ENCODE peak calls at places on chromosomes 6 and 20, in nine cellular contexts. One of them, this sample, is unnamed.

GRCh38 chr6:150573041-150573681 is 26.5 kb upstream of the PLEKHG1 start:
- DNase-seq in right atrium auricular region: no peak
- DNase-seq in endodermal cell: peak; percentile 60
- DNase-seq in neural progenitor cell: peak; percentile 52
- DNase-seq in B cell: no peak
- DNase-seq in GM10248: no peak
- DNase-seq in PC-3: no peak
- DNase-seq in H1: no peak
- DNase-seq in thyroid gland: peak; percentile 20
- DNase-seq in this sample: no peak

GRCh38 chr6:52497652-52498408 is 77.7 kb downstream of the EFHC1 start:
- DNase-seq in right atrium auricular region: peak; percentile 83
- DNase-seq in endodermal cell: no peak
- DNase-seq in neural progenitor cell: no peak
- DNase-seq in B cell: peak; percentile 84
- DNase-seq in GM10248: peak; percentile 63
- DNase-seq in PC-3: no peak
- DNase-seq in H1: no peak
- DNase-seq in thyroid gland: peak; percentile 65
- DNase-seq in this sample: peak; percentile 61

GRCh38 chr6:39029156-39030011 is 19.2 kb upstream of the GLP1R start:
- DNase-seq in right atrium auricular region: no peak
- DNase-seq in endodermal cell: peak; percentile 94
- DNase-seq in neural progenitor cell: peak; percentile 61
- DNase-seq in B cell: no peak
- DNase-seq in GM10248: peak; percentile 72
- DNase-seq in PC-3: peak; percentile 49
- DNase-seq in H1: no peak
- DNase-seq in thyroid gland: peak; percentile 38
- DNase-seq in this sample: peak; percentile 76

GRCh38 chr20:18801516-18801915 is 12.1 kb upstream of the SCP2D1 start:
- DNase-seq in right atrium auricular region: no peak
- DNase-seq in endodermal cell: no peak
- DNase-seq in neural progenitor cell: no peak
- DNase-seq in B cell: no peak
- DNase-seq in GM10248: no peak
- DNase-seq in PC-3: no peak
- DNase-seq in H1: no peak
- DNase-seq in thyroid gland: no peak
- DNase-seq in this sample: no peak

GRCh38 chr6:124881898-124882579 is 80.2 kb upstream of the RNF217 start:
- DNase-seq in right atrium auricular region: no peak
- DNase-seq in endodermal cell: no peak
- DNase-seq in neural progenitor cell: peak; percentile 31
- DNase-seq in B cell: no peak
- DNase-seq in GM10248: no peak
- DNase-seq in PC-3: peak; percentile 24
- DNase-seq in H1: no peak
- DNase-seq in thyroid gland: no peak
- DNase-seq in this sample: no peak

GRCh38 chr6:115706324-115706723 is 354.4 kb downstream of the FRK start:
- DNase-seq in right atrium auricular region: no peak
- DNase-seq in endodermal cell: no peak
- DNase-seq in neural progenitor cell: no peak
- DNase-seq in B cell: no peak
- DNase-seq in GM10248: no peak
- DNase-seq in PC-3: no peak
- DNase-seq in H1: no peak
- DNase-seq in thyroid gland: no peak
- DNase-seq in this sample: no peak

GRCh38 chr6:97437087-97437486 is 154.1 kb upstream of the MMS22L start:
- DNase-seq in right atrium auricular region: no peak
- DNase-seq in endodermal cell: no peak
- DNase-seq in neural progenitor cell: peak; percentile 54
- DNase-seq in B cell: no peak
- DNase-seq in GM10248: peak; percentile 19
- DNase-seq in PC-3: peak; percentile 46
- DNase-seq in H1: no peak
- DNase-seq in thyroid gland: no peak
- DNase-seq in this sample: peak; percentile 16

GRCh38 chr6:108616544-108616943 is 55.8 kb downstream of the FOXO3 start:
- DNase-seq in right atrium auricular region: no peak
- DNase-seq in endodermal cell: no peak
- DNase-seq in neural progenitor cell: no peak
- DNase-seq in B cell: no peak
- DNase-seq in GM10248: no peak
- DNase-seq in PC-3: no peak
- DNase-seq in H1: no peak
- DNase-seq in thyroid gland: no peak
- DNase-seq in this sample: no peak

GRCh38 chr6:125918681-125919566 is 37.6 kb upstream of the HINT3 start:
- DNase-seq in right atrium auricular region: peak; percentile 73
- DNase-seq in endodermal cell: no peak
- DNase-seq in neural progenitor cell: no peak
- DNase-seq in B cell: peak; percentile 47
- DNase-seq in GM10248: peak; percentile 71
- DNase-seq in PC-3: peak; percentile 79
- DNase-seq in H1: no peak
- DNase-seq in thyroid gland: peak; percentile 52
- DNase-seq in this sample: peak; percentile 65

GRCh38 chr6:148745926-148746325 is 904 bp upstream of the UST start:
- DNase-seq in right atrium auricular region: no peak
- DNase-seq in endodermal cell: no peak
- DNase-seq in neural progenitor cell: no peak
- DNase-seq in B cell: no peak
- DNase-seq in GM10248: no peak
- DNase-seq in PC-3: peak; percentile 37
- DNase-seq in H1: no peak
- DNase-seq in thyroid gland: no peak
- DNase-seq in this sample: no peak

GRCh38 chr6:2035046-2035445 is 210.4 kb downstream of the GMDS start:
- DNase-seq in right atrium auricular region: no peak
- DNase-seq in endodermal cell: no peak
- DNase-seq in neural progenitor cell: no peak
- DNase-seq in B cell: no peak
- DNase-seq in GM10248: no peak
- DNase-seq in PC-3: no peak
- DNase-seq in H1: no peak
- DNase-seq in thyroid gland: no peak
- DNase-seq in this sample: no peak

GRCh38 chr20:1273366-1273765 is 7.3 kb downstream of the SNPH start:
- DNase-seq in right atrium auricular region: no peak
- DNase-seq in endodermal cell: no peak
- DNase-seq in neural progenitor cell: no peak
- DNase-seq in B cell: no peak
- DNase-seq in GM10248: no peak
- DNase-seq in PC-3: no peak
- DNase-seq in H1: no peak
- DNase-seq in thyroid gland: peak; percentile 26
- DNase-seq in this sample: no peak

GRCh38 chr6:12348530-12349511 is 58.7 kb downstream of the EDN1 start:
- DNase-seq in right atrium auricular region: no peak
- DNase-seq in endodermal cell: no peak
- DNase-seq in neural progenitor cell: no peak
- DNase-seq in B cell: no peak
- DNase-seq in GM10248: no peak
- DNase-seq in PC-3: peak; percentile 96
- DNase-seq in H1: no peak
- DNase-seq in thyroid gland: no peak
- DNase-seq in this sample: no peak

GRCh38 chr6:137412562-137412961 is 81.6 kb downstream of the OLIG3 start:
- DNase-seq in right atrium auricular region: no peak
- DNase-seq in endodermal cell: no peak
- DNase-seq in neural progenitor cell: no peak
- DNase-seq in B cell: no peak
- DNase-seq in GM10248: no peak
- DNase-seq in PC-3: no peak
- DNase-seq in H1: no peak
- DNase-seq in thyroid gland: no peak
- DNase-seq in this sample: no peak

GRCh38 chr6:99185525-99185924 is 163.9 kb downstream of the FAXC start:
- DNase-seq in right atrium auricular region: no peak
- DNase-seq in endodermal cell: no peak
- DNase-seq in neural progenitor cell: peak; percentile 60
- DNase-seq in B cell: no peak
- DNase-seq in GM10248: no peak
- DNase-seq in PC-3: no peak
- DNase-seq in H1: no peak
- DNase-seq in thyroid gland: no peak
- DNase-seq in this sample: no peak

GRCh38 chr20:15836634-15837033 is 736.6 kb downstream of the KIF16B start:
- DNase-seq in right atrium auricular region: no peak
- DNase-seq in endodermal cell: no peak
- DNase-seq in neural progenitor cell: no peak
- DNase-seq in B cell: no peak
- DNase-seq in GM10248: no peak
- DNase-seq in PC-3: no peak
- DNase-seq in H1: no peak
- DNase-seq in thyroid gland: no peak
- DNase-seq in this sample: no peak

GRCh38 chr20:53748176-53748575 is 154.5 kb upstream of the ZNF217 start:
- DNase-seq in right atrium auricular region: no peak
- DNase-seq in endodermal cell: no peak
- DNase-seq in neural progenitor cell: no peak
- DNase-seq in B cell: no peak
- DNase-seq in GM10248: no peak
- DNase-seq in PC-3: peak; percentile 99
- DNase-seq in H1: no peak
- DNase-seq in thyroid gland: peak; percentile 65
- DNase-seq in this sample: no peak

GRCh38 chr6:163554663-163555062 is 140.1 kb downstream of the QKI start:
- DNase-seq in right atrium auricular region: peak; percentile 71
- DNase-seq in endodermal cell: peak; percentile 89
- DNase-seq in neural progenitor cell: peak; percentile 54
- DNase-seq in B cell: peak; percentile 44
- DNase-seq in GM10248: peak; percentile 28
- DNase-seq in PC-3: peak; percentile 60
- DNase-seq in H1: no peak
- DNase-seq in thyroid gland: peak; percentile 49
- DNase-seq in this sample: peak; percentile 29

DNA sequence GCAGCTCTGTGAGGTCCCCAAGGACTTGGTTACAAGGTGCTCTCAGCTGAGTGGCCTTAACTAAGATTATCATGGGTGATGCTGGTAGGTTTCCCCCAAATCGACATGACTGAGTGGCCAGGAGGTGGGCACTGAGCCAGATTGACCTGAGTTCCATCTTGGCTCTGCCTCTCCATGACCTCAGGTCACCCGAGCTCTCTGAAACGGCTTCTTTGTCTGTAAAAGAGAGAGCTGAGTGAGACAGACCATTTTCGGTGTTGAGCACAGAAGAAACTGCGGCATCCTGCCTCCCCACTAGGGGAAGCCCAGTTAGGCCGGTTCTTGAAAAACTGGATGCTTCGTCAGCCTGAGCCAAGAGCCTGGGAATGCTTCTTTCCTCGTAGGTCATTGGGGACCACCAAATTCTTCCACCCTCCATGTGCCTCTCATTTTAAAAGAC is 14.1 kb upstream of the STX16 start:
- DNase-seq in right atrium auricular region: no peak
- DNase-seq in endodermal cell: peak; percentile 68
- DNase-seq in neural progenitor cell: peak; percentile 50
- DNase-seq in B cell: no peak
- DNase-seq in GM10248: no peak
- DNase-seq in PC-3: no peak
- DNase-seq in H1: no peak
- DNase-seq in thyroid gland: no peak
- DNase-seq in this sample: no peak
- TF ChIP-seq CTCF in right atrium auricular region: peak; percentile 22
- TF ChIP-seq CTCF in endodermal cell: peak; percentile 62
- TF ChIP-seq CTCF in neural progenitor cell: peak; percentile 41
- TF ChIP-seq CTCF in B cell: no peak
- TF ChIP-seq CTCF in GM10248: no peak
- TF ChIP-seq CTCF in PC-3: peak; percentile 23
- TF ChIP-seq CTCF in H1: no peak
- TF ChIP-seq CTCF in thyroid gland: no peak
- TF ChIP-seq CTCF in this sample: no peak

GRCh38 chr20:22312744-22313346 is 271.5 kb downstream of the FOXA2 start:
- DNase-seq in right atrium auricular region: no peak
- DNase-seq in endodermal cell: peak; percentile 72
- DNase-seq in neural progenitor cell: peak; percentile 64
- DNase-seq in B cell: no peak
- DNase-seq in GM10248: no peak
- DNase-seq in PC-3: peak; percentile 66
- DNase-seq in H1: no peak
- DNase-seq in thyroid gland: peak; percentile 54
- DNase-seq in this sample: peak; percentile 18
- TF ChIP-seq CTCF in right atrium auricular region: peak; percentile 70
- TF ChIP-seq CTCF in endodermal cell: peak; percentile 88
- TF ChIP-seq CTCF in neural progenitor cell: peak; percentile 89
- TF ChIP-seq CTCF in B cell: no peak
- TF ChIP-seq CTCF in GM10248: peak; percentile 51
- TF ChIP-seq CTCF in PC-3: peak; percentile 83
- TF ChIP-seq CTCF in H1: peak; percentile 62
- TF ChIP-seq CTCF in thyroid gland: peak; percentile 59
- TF ChIP-seq CTCF in this sample: peak; percentile 25

DNA sequence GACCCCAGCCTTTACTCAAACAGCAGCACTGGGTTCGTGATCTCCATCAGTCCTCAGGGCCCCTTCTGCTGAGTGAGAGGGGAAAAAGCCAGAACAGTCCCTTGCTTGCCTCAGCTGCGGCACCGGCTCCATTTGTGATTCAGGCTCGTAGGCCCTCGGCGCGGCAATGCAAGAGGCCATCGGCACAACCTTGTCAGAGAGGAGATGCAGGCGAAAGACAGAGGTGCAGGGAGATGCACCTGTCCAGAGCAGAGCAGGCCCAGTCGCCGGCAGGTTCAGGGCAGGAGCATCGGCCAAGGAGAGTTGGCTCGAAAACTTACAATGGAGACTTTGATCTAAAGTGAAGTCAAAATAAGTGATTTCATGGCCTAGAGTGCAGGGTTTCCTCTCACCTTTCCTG is 171.6 kb downstream of the SMOC2 start:
- DNase-seq in right atrium auricular region: no peak
- DNase-seq in endodermal cell: no peak
- DNase-seq in neural progenitor cell: no peak
- DNase-seq in B cell: no peak
- DNase-seq in GM10248: no peak
- DNase-seq in PC-3: no peak
- DNase-seq in H1: no peak
- DNase-seq in thyroid gland: no peak
- DNase-seq in this sample: no peak
- TF ChIP-seq CTCF in right atrium auricular region: no peak
- TF ChIP-seq CTCF in endodermal cell: no peak
- TF ChIP-seq CTCF in neural progenitor cell: no peak
- TF ChIP-seq CTCF in B cell: no peak
- TF ChIP-seq CTCF in GM10248: no peak
- TF ChIP-seq CTCF in PC-3: no peak
- TF ChIP-seq CTCF in H1: no peak
- TF ChIP-seq CTCF in thyroid gland: no peak
- TF ChIP-seq CTCF in this sample: no peak

DNA sequence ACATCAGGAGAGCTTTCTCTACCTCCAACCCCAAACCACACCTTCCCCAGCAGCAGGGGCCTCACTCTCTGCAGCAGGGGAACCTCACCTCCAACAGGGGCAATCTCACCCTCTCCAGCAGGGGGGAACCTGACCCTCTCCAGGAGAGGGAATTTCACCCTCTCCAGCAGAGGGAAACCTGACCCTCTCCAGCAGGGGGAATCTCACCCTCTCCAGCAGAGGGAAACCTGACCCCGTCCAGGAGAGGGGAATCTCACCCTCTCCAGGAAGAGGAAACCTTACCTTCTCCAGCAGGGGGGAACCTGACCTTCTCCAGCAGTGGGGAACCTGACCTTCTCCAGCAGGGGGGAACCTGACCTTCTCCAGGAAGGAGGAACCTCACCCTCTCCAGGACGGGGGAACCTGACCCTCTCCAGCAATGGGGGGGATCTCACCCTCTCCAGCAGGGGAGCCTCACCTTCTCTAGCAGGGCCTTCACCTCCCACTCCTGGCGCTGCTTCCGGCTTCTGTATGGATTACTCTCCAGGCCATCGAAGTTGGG is 3.1 kb downstream of the B3GALT4 start:
- DNase-seq in right atrium auricular region: no peak
- DNase-seq in endodermal cell: peak; percentile 91
- DNase-seq in neural progenitor cell: peak; percentile 56
- DNase-seq in B cell: no peak
- DNase-seq in GM10248: no peak
- DNase-seq in PC-3: peak; percentile 83
- DNase-seq in H1: peak; percentile 64
- DNase-seq in thyroid gland: no peak
- DNase-seq in this sample: no peak
- TF ChIP-seq CTCF in right atrium auricular region: peak; percentile 33
- TF ChIP-seq CTCF in endodermal cell: peak; percentile 90
- TF ChIP-seq CTCF in neural progenitor cell: peak; percentile 52
- TF ChIP-seq CTCF in B cell: no peak
- TF ChIP-seq CTCF in GM10248: peak; percentile 38
- TF ChIP-seq CTCF in PC-3: peak; percentile 95
- TF ChIP-seq CTCF in H1: peak; percentile 99
- TF ChIP-seq CTCF in thyroid gland: no peak
- TF ChIP-seq CTCF in this sample: peak; percentile 6

This sample was measured in GM13976.